ENCODE peak calls at places on chromosomes 13 and 19, in seven cellular contexts. R is AG10803; G is activated CD8-positive, alpha-beta T cell treated with anti-CD3 and anti-CD28 coated beads for 36 hours; C is AG04450; E is psoas muscle; B is glutamatergic neuron; W is suprapubic skin. P is an unnamed sample.

GRCh38 chr13:30175166-30175565 is 132.2 kb downstream of the KATNAL1 start:
- DNase-seq in R (no peak), G (no peak), C (no peak), E (no peak), B (no peak), W (no peak), P (no peak)

GRCh38 chr13:98396071-98396710 is 180.7 kb downstream of the STK24 start:
- DNase-seq in R (no peak), G (no peak), C (no peak), E (no peak), B (no peak), W (no peak), P (no peak)

GRCh38 chr19:892243-892996 is 567 bp downstream of the MED16 start:
- DNase-seq in R (no peak), G (peak; percentile 53), C (no peak), E (no peak), B (peak; percentile 55), W (no peak), P (no peak)

GRCh38 chr19:14081797-14082674 is 3.5 kb downstream of the C19orf67 start:
- DNase-seq in R (peak; percentile 33), G (peak; percentile 68), C (no peak), E (peak; percentile 53), B (peak; percentile 51), W (no peak), P (no peak)

GRCh38 chr19:797528-798414 is 519 bp downstream of the PTBP1 start:
- DNase-seq in R (peak; percentile 87), G (peak; percentile 91), C (peak; percentile 66), E (peak; percentile 94), B (peak; percentile 86), W (peak; percentile 91), P (peak; percentile 95)

GRCh38 chr13:46288570-46289259 is 77.0 kb downstream of the LRRC63 start:
- DNase-seq in R (peak; percentile 52), G (no peak), C (no peak), E (no peak), B (no peak), W (no peak), P (no peak)

GRCh38 chr13:80141114-80141849 is 199.6 kb downstream of the SPRY2 start:
- DNase-seq in R (peak; percentile 64), G (no peak), C (peak; percentile 44), E (peak; percentile 33), B (no peak), W (no peak), P (no peak)

GRCh38 chr13:60158321-60158801 is 5.4 kb downstream of the DIAPH3 start:
- DNase-seq in R (peak; percentile 9), G (no peak), C (no peak), E (no peak), B (no peak), W (no peak), P (no peak)

GRCh38 chr19:13002389-13002898 is 7.2 kb downstream of the NFIX start:
- DNase-seq in R (no peak), G (no peak), C (no peak), E (peak; percentile 79), B (no peak), W (no peak), P (no peak)

GRCh38 chr13:67792151-67792665 is 562.1 kb upstream of the PCDH9 start:
- DNase-seq in R (no peak), G (no peak), C (no peak), E (no peak), B (no peak), W (no peak), P (no peak)

GRCh38 chr13:99124695-99125334 is 75.8 kb upstream of the UBAC2 start:
- DNase-seq in R (peak; percentile 54), G (peak; percentile 37), C (no peak), E (no peak), B (no peak), W (no peak), P (no peak)

GRCh38 chr19:44644391-44645016 is 794 bp downstream of the PVR start:
- DNase-seq in R (no peak), G (peak; percentile 32), C (no peak), E (peak; percentile 36), B (no peak), W (no peak), P (no peak)

GRCh38 chr19:3268326-3268725 is 43.9 kb downstream of the CELF5 start:
- DNase-seq in R (no peak), G (no peak), C (no peak), E (no peak), B (no peak), W (no peak), P (no peak)

GRCh38 chr19:17332677-17333581 is 1.7 kb downstream of the ANO8 start:
- DNase-seq in R (peak; percentile 48), G (peak; percentile 80), C (no peak), E (no peak), B (peak; percentile 62), W (no peak), P (no peak)

GRCh38 chr13:42478531-42479156 is 95.3 kb upstream of the TNFSF11 start:
- DNase-seq in R (no peak), G (no peak), C (no peak), E (no peak), B (no peak), W (no peak), P (no peak)

GRCh38 chr13:106513025-106513424 is 22.4 kb downstream of the EFNB2 start:
- DNase-seq in R (no peak), G (no peak), C (no peak), E (no peak), B (no peak), W (no peak), P (no peak)

GRCh38 chr13:77741587-77741972 is 44.1 kb downstream of the SLAIN1 start:
- DNase-seq in R (no peak), G (no peak), C (no peak), E (no peak), B (no peak), W (no peak), P (no peak)

GRCh38 chr13:37616131-37616530 is 17.6 kb upstream of the POSTN start:
- DNase-seq in R (peak; percentile 53), G (no peak), C (no peak), E (no peak), B (no peak), W (no peak), P (no peak)
- TF ChIP-seq CTCF in R (peak; percentile 43), G (no peak), C (peak; percentile 16), E (no peak), B (no peak), W (no peak), P (no peak)

GRCh38 chr13:20489185-20489820 is 36.4 kb downstream of the CRYL1 start:
- DNase-seq in R (no peak), G (no peak), C (no peak), E (no peak), B (no peak), W (no peak), P (no peak)
- TF ChIP-seq CTCF in R (no peak), G (no peak), C (no peak), E (peak; percentile 41), B (no peak), W (peak; percentile 29), P (no peak)

GRCh38 chr13:90500569-90500968 is 846.9 kb upstream of the MIR17HG start:
- DNase-seq in R (no peak), G (no peak), C (no peak), E (no peak), B (no peak), W (no peak), P (no peak)
- TF ChIP-seq CTCF in R (no peak), G (no peak), C (no peak), E (no peak), B (no peak), W (no peak), P (no peak)

GRCh38 chr19:52566588-52566987 is 3.5 kb upstream of the ZNF701 start:
- DNase-seq in R (peak; percentile 10), G (no peak), C (peak; percentile 4), E (no peak), B (no peak), W (no peak), P (no peak)

GRCh38 chr19:52566121-52566520 is 4.0 kb upstream of the ZNF701 start:
- DNase-seq in R (no peak), G (no peak), C (no peak), E (no peak), B (no peak), W (no peak), P (no peak)

GRCh38 chr19:52567921-52568320 is 2.2 kb upstream of the ZNF701 start:
- DNase-seq in R (no peak), G (no peak), C (no peak), E (no peak), B (no peak), W (no peak), P (no peak)

GRCh38 chr19:52570005-52570861 is at the start of gene ZNF701:
- DNase-seq in R (peak; percentile 87), G (peak; percentile 97), C (peak; percentile 76), E (peak; percentile 95), B (peak; percentile 99), W (peak; percentile 98), P (peak; percentile 98)
- TF ChIP-seq CTCF in R (no peak), G (peak; percentile 34), C (peak; percentile 35), E (peak; percentile 32), B (peak; percentile 72), W (peak; percentile 38), P (peak; percentile 58)

DNA sequence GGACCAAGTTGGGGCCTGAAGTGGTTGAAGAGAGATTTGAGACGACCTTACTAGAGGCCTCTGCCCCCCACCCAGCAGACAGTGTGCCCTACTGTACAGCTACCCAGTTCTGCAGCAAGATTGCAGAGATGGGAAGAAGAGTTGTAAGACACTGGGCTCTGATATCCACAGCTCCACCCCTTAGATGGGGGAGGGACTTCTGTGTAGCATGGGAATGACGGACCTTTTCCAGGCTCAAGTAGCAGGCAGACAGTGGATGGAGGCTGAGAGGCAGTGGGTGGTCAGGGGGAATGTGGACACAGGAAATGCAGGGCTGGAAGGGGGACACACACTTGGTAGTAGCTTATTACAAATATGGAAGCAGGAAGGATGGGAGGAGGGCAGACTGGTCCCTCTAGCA is 13.0 kb downstream of the LRFN3 start:
- DNase-seq in R (no peak), G (no peak), C (no peak), E (no peak), B (no peak), W (no peak), P (no peak)
- TF ChIP-seq CTCF in R (no peak), G (no peak), C (no peak), E (no peak), B (no peak), W (no peak), P (no peak)

P was measured in type B pancreatic cell.